ENCODE peak calls at places on chromosomes 5 and 9, in nine cellular contexts. One of them, this sample, is unnamed.

GRCh38 chr5:174083041-174083827 is 37.7 kb downstream of the NSG2 start:
- DNase-seq in EL: no peak
- DNase-seq in body of pancreas: no peak
- DNase-seq in mesothelial cell of epicardium: no peak
- DNase-seq in activated naive CD4-positive, alpha-beta T cell treated with anti-CD3 and anti-CD28 coated beads, Interleukin-2, amount 50 U/mL, for 72 hours: no peak
- DNase-seq in SJCRH30: no peak
- DNase-seq in H4: no peak
- DNase-seq in mucosa of gallbladder: no peak
- DNase-seq in skeletal muscle cell: no peak
- DNase-seq in this sample: peak

GRCh38 chr9:13278368-13279246 is 885 bp downstream of the MPDZ start:
- DNase-seq in mucosa of gallbladder: peak
- DNase-seq in SJCRH30: peak
- DNase-seq in EL: peak
- DNase-seq in skeletal muscle cell: no peak
- DNase-seq in mesothelial cell of epicardium: peak
- DNase-seq in body of pancreas: peak
- DNase-seq in H4: peak
- DNase-seq in activated naive CD4-positive, alpha-beta T cell treated with anti-CD3 and anti-CD28 coated beads, Interleukin-2, amount 50 U/mL, for 72 hours: no peak
- DNase-seq in this sample: peak

GRCh38 chr5:137191179-137191578 is 307.9 kb downstream of the SPOCK1 start:
- DNase-seq in mucosa of gallbladder: no peak
- DNase-seq in activated naive CD4-positive, alpha-beta T cell treated with anti-CD3 and anti-CD28 coated beads, Interleukin-2, amount 50 U/mL, for 72 hours: no peak
- DNase-seq in SJCRH30: no peak
- DNase-seq in H4: no peak
- DNase-seq in body of pancreas: no peak
- DNase-seq in skeletal muscle cell: no peak
- DNase-seq in EL: no peak
- DNase-seq in mesothelial cell of epicardium: no peak
- DNase-seq in this sample: no peak

GRCh38 chr9:128733256-128733655 is 9.3 kb upstream of the ZDHHC12 start:
- DNase-seq in skeletal muscle cell: no peak
- DNase-seq in H4: peak
- DNase-seq in EL: peak
- DNase-seq in mucosa of gallbladder: peak
- DNase-seq in mesothelial cell of epicardium: peak
- DNase-seq in activated naive CD4-positive, alpha-beta T cell treated with anti-CD3 and anti-CD28 coated beads, Interleukin-2, amount 50 U/mL, for 72 hours: no peak
- DNase-seq in SJCRH30: peak
- DNase-seq in body of pancreas: peak
- DNase-seq in this sample: peak

GRCh38 chr5:78367318-78367991 is 7.0 kb downstream of the SCAMP1 start:
- DNase-seq in activated naive CD4-positive, alpha-beta T cell treated with anti-CD3 and anti-CD28 coated beads, Interleukin-2, amount 50 U/mL, for 72 hours: no peak
- DNase-seq in body of pancreas: no peak
- DNase-seq in skeletal muscle cell: no peak
- DNase-seq in mesothelial cell of epicardium: no peak
- DNase-seq in EL: no peak
- DNase-seq in H4: no peak
- DNase-seq in SJCRH30: no peak
- DNase-seq in mucosa of gallbladder: no peak
- DNase-seq in this sample: no peak

GRCh38 chr5:179345429-179346321 is at the start of gene ADAMTS2:
- DNase-seq in H4: no peak
- DNase-seq in SJCRH30: no peak
- DNase-seq in skeletal muscle cell: peak
- DNase-seq in mesothelial cell of epicardium: no peak
- DNase-seq in body of pancreas: peak
- DNase-seq in EL: peak
- DNase-seq in mucosa of gallbladder: peak
- DNase-seq in activated naive CD4-positive, alpha-beta T cell treated with anti-CD3 and anti-CD28 coated beads, Interleukin-2, amount 50 U/mL, for 72 hours: no peak
- DNase-seq in this sample: peak

GRCh38 chr5:171688696-171689495 is 96.7 kb upstream of the SMIM23 start:
- DNase-seq in skeletal muscle cell: no peak
- DNase-seq in SJCRH30: peak
- DNase-seq in EL: no peak
- DNase-seq in H4: no peak
- DNase-seq in body of pancreas: peak
- DNase-seq in mesothelial cell of epicardium: no peak
- DNase-seq in activated naive CD4-positive, alpha-beta T cell treated with anti-CD3 and anti-CD28 coated beads, Interleukin-2, amount 50 U/mL, for 72 hours: no peak
- DNase-seq in mucosa of gallbladder: no peak
- DNase-seq in this sample: no peak

GRCh38 chr9:31236344-31236743 is 1148.1 kb upstream of the ACO1 start:
- DNase-seq in body of pancreas: no peak
- DNase-seq in mesothelial cell of epicardium: no peak
- DNase-seq in SJCRH30: no peak
- DNase-seq in H4: no peak
- DNase-seq in mucosa of gallbladder: no peak
- DNase-seq in activated naive CD4-positive, alpha-beta T cell treated with anti-CD3 and anti-CD28 coated beads, Interleukin-2, amount 50 U/mL, for 72 hours: no peak
- DNase-seq in EL: no peak
- DNase-seq in skeletal muscle cell: no peak
- DNase-seq in this sample: no peak

GRCh38 chr9:16637938-16638337 is 232.5 kb downstream of the BNC2 start:
- DNase-seq in mesothelial cell of epicardium: no peak
- DNase-seq in mucosa of gallbladder: no peak
- DNase-seq in skeletal muscle cell: no peak
- DNase-seq in body of pancreas: no peak
- DNase-seq in activated naive CD4-positive, alpha-beta T cell treated with anti-CD3 and anti-CD28 coated beads, Interleukin-2, amount 50 U/mL, for 72 hours: no peak
- DNase-seq in H4: no peak
- DNase-seq in SJCRH30: no peak
- DNase-seq in EL: no peak
- DNase-seq in this sample: no peak

GRCh38 chr5:58763390-58763789 is 180.5 kb downstream of the RAB3C start:
- DNase-seq in H4: no peak
- DNase-seq in activated naive CD4-positive, alpha-beta T cell treated with anti-CD3 and anti-CD28 coated beads, Interleukin-2, amount 50 U/mL, for 72 hours: no peak
- DNase-seq in mucosa of gallbladder: no peak
- DNase-seq in EL: no peak
- DNase-seq in skeletal muscle cell: no peak
- DNase-seq in SJCRH30: no peak
- DNase-seq in body of pancreas: no peak
- DNase-seq in mesothelial cell of epicardium: no peak
- DNase-seq in this sample: no peak

GRCh38 chr5:143134269-143134668 is 269.2 kb downstream of the NR3C1 start:
- DNase-seq in mesothelial cell of epicardium: no peak
- DNase-seq in EL: no peak
- DNase-seq in body of pancreas: no peak
- DNase-seq in mucosa of gallbladder: no peak
- DNase-seq in skeletal muscle cell: no peak
- DNase-seq in SJCRH30: peak
- DNase-seq in activated naive CD4-positive, alpha-beta T cell treated with anti-CD3 and anti-CD28 coated beads, Interleukin-2, amount 50 U/mL, for 72 hours: no peak
- DNase-seq in H4: peak
- DNase-seq in this sample: no peak

GRCh38 chr5:137843676-137844284 is 23.9 kb upstream of the MYOT start:
- DNase-seq in body of pancreas: no peak
- DNase-seq in mesothelial cell of epicardium: no peak
- DNase-seq in EL: no peak
- DNase-seq in H4: no peak
- DNase-seq in mucosa of gallbladder: no peak
- DNase-seq in activated naive CD4-positive, alpha-beta T cell treated with anti-CD3 and anti-CD28 coated beads, Interleukin-2, amount 50 U/mL, for 72 hours: no peak
- DNase-seq in SJCRH30: peak
- DNase-seq in skeletal muscle cell: no peak
- DNase-seq in this sample: no peak

GRCh38 chr9:36894695-36895310 is 139.3 kb downstream of the PAX5 start:
- DNase-seq in H4: no peak
- DNase-seq in SJCRH30: no peak
- DNase-seq in mesothelial cell of epicardium: no peak
- DNase-seq in body of pancreas: no peak
- DNase-seq in activated naive CD4-positive, alpha-beta T cell treated with anti-CD3 and anti-CD28 coated beads, Interleukin-2, amount 50 U/mL, for 72 hours: no peak
- DNase-seq in mucosa of gallbladder: no peak
- DNase-seq in EL: no peak
- DNase-seq in skeletal muscle cell: no peak
- DNase-seq in this sample: no peak

GRCh38 chr5:159660401-159660800 is 255.9 kb upstream of the ADRA1B start:
- DNase-seq in mesothelial cell of epicardium: no peak
- DNase-seq in SJCRH30: no peak
- DNase-seq in body of pancreas: no peak
- DNase-seq in skeletal muscle cell: no peak
- DNase-seq in H4: no peak
- DNase-seq in activated naive CD4-positive, alpha-beta T cell treated with anti-CD3 and anti-CD28 coated beads, Interleukin-2, amount 50 U/mL, for 72 hours: no peak
- DNase-seq in mucosa of gallbladder: no peak
- DNase-seq in EL: peak
- DNase-seq in this sample: no peak

GRCh38 chr5:141001466-141001853 is 35.2 kb downstream of the PCDHAC2 start:
- DNase-seq in mesothelial cell of epicardium: no peak
- DNase-seq in SJCRH30: peak
- DNase-seq in activated naive CD4-positive, alpha-beta T cell treated with anti-CD3 and anti-CD28 coated beads, Interleukin-2, amount 50 U/mL, for 72 hours: no peak
- DNase-seq in H4: peak
- DNase-seq in body of pancreas: peak
- DNase-seq in skeletal muscle cell: no peak
- DNase-seq in EL: no peak
- DNase-seq in mucosa of gallbladder: peak
- DNase-seq in this sample: peak

GRCh38 chr5:177098103-177098771 is 11.5 kb downstream of the FGFR4 start:
- DNase-seq in H4: no peak
- DNase-seq in skeletal muscle cell: peak
- DNase-seq in body of pancreas: no peak
- DNase-seq in EL: no peak
- DNase-seq in mesothelial cell of epicardium: no peak
- DNase-seq in mucosa of gallbladder: no peak
- DNase-seq in SJCRH30: peak
- DNase-seq in activated naive CD4-positive, alpha-beta T cell treated with anti-CD3 and anti-CD28 coated beads, Interleukin-2, amount 50 U/mL, for 72 hours: no peak
- DNase-seq in this sample: no peak

GRCh38 chr9:124078641-124079040 is 67.1 kb downstream of the LHX2 start:
- DNase-seq in body of pancreas: no peak
- DNase-seq in EL: peak
- DNase-seq in mucosa of gallbladder: no peak
- DNase-seq in H4: peak
- DNase-seq in skeletal muscle cell: peak
- DNase-seq in activated naive CD4-positive, alpha-beta T cell treated with anti-CD3 and anti-CD28 coated beads, Interleukin-2, amount 50 U/mL, for 72 hours: no peak
- DNase-seq in SJCRH30: peak
- DNase-seq in mesothelial cell of epicardium: no peak
- DNase-seq in this sample: no peak

GRCh38 chr9:15243086-15243485 is 63.9 kb downstream of the TTC39B start:
- DNase-seq in H4: peak
- DNase-seq in mesothelial cell of epicardium: no peak
- DNase-seq in body of pancreas: no peak
- DNase-seq in EL: peak
- DNase-seq in SJCRH30: no peak
- DNase-seq in mucosa of gallbladder: no peak
- DNase-seq in skeletal muscle cell: no peak
- DNase-seq in activated naive CD4-positive, alpha-beta T cell treated with anti-CD3 and anti-CD28 coated beads, Interleukin-2, amount 50 U/mL, for 72 hours: no peak
- DNase-seq in this sample: no peak

GRCh38 chr5:93532370-93532769 is 48.6 kb downstream of the NR2F1-AS1 start:
- DNase-seq in EL: peak
- DNase-seq in mesothelial cell of epicardium: no peak
- DNase-seq in SJCRH30: no peak
- DNase-seq in activated naive CD4-positive, alpha-beta T cell treated with anti-CD3 and anti-CD28 coated beads, Interleukin-2, amount 50 U/mL, for 72 hours: no peak
- DNase-seq in H4: peak
- DNase-seq in body of pancreas: peak
- DNase-seq in mucosa of gallbladder: peak
- DNase-seq in skeletal muscle cell: peak
- DNase-seq in this sample: peak

GRCh38 chr9:123942542-123942941 is 12.6 kb upstream of the DENND1A start:
- DNase-seq in SJCRH30: no peak
- DNase-seq in skeletal muscle cell: no peak
- DNase-seq in body of pancreas: no peak
- DNase-seq in activated naive CD4-positive, alpha-beta T cell treated with anti-CD3 and anti-CD28 coated beads, Interleukin-2, amount 50 U/mL, for 72 hours: no peak
- DNase-seq in mucosa of gallbladder: peak
- DNase-seq in H4: no peak
- DNase-seq in mesothelial cell of epicardium: no peak
- DNase-seq in EL: no peak
- DNase-seq in this sample: no peak

GRCh38 chr5:172501708-172502379 is 47.5 kb upstream of the SH3PXD2B start:
- DNase-seq in EL: no peak
- DNase-seq in mucosa of gallbladder: peak
- DNase-seq in H4: no peak
- DNase-seq in mesothelial cell of epicardium: peak
- DNase-seq in activated naive CD4-positive, alpha-beta T cell treated with anti-CD3 and anti-CD28 coated beads, Interleukin-2, amount 50 U/mL, for 72 hours: no peak
- DNase-seq in skeletal muscle cell: no peak
- DNase-seq in SJCRH30: no peak
- DNase-seq in body of pancreas: no peak
- DNase-seq in this sample: no peak

GRCh38 chr9:87243602-87244001 is 254.1 kb upstream of the DAPK1 start:
- DNase-seq in SJCRH30: no peak
- DNase-seq in activated naive CD4-positive, alpha-beta T cell treated with anti-CD3 and anti-CD28 coated beads, Interleukin-2, amount 50 U/mL, for 72 hours: no peak
- DNase-seq in body of pancreas: no peak
- DNase-seq in mesothelial cell of epicardium: no peak
- DNase-seq in mucosa of gallbladder: no peak
- DNase-seq in skeletal muscle cell: no peak
- DNase-seq in EL: no peak
- DNase-seq in H4: no peak
- DNase-seq in this sample: no peak

GRCh38 chr9:129258823-129259301 is 80.8 kb upstream of the IER5L start:
- DNase-seq in skeletal muscle cell: no peak
- DNase-seq in activated naive CD4-positive, alpha-beta T cell treated with anti-CD3 and anti-CD28 coated beads, Interleukin-2, amount 50 U/mL, for 72 hours: no peak
- DNase-seq in EL: no peak
- DNase-seq in mucosa of gallbladder: no peak
- DNase-seq in H4: no peak
- DNase-seq in body of pancreas: peak
- DNase-seq in SJCRH30: no peak
- DNase-seq in mesothelial cell of epicardium: no peak
- DNase-seq in this sample: no peak

GRCh38 chr5:177500685-177501522 is 3.5 kb upstream of the PDLIM7 start:
- DNase-seq in H4: peak
- DNase-seq in activated naive CD4-positive, alpha-beta T cell treated with anti-CD3 and anti-CD28 coated beads, Interleukin-2, amount 50 U/mL, for 72 hours: peak
- DNase-seq in SJCRH30: peak
- DNase-seq in mesothelial cell of epicardium: peak
- DNase-seq in EL: peak
- DNase-seq in mucosa of gallbladder: peak
- DNase-seq in skeletal muscle cell: no peak
- DNase-seq in body of pancreas: peak
- DNase-seq in this sample: peak

GRCh38 chr5:102196481-102196880 is 99.6 kb downstream of the SLCO4C1 start:
- DNase-seq in activated naive CD4-positive, alpha-beta T cell treated with anti-CD3 and anti-CD28 coated beads, Interleukin-2, amount 50 U/mL, for 72 hours: no peak
- DNase-seq in H4: no peak
- DNase-seq in EL: no peak
- DNase-seq in mesothelial cell of epicardium: no peak
- DNase-seq in skeletal muscle cell: no peak
- DNase-seq in mucosa of gallbladder: no peak
- DNase-seq in body of pancreas: no peak
- DNase-seq in SJCRH30: no peak
- DNase-seq in this sample: no peak

This sample was measured in G401.